ENCODE peak calls at places on chromosomes 16 and 17, in six cellular contexts. One of them, this sample, is unnamed.

GRCh38 chr16:81939164-81940067 is 71.9 kb downstream of the SDR42E1 start:
- DNase-seq in cardiac fibroblast: no peak
- DNase-seq in brain microvascular endothelial cell: no peak
- DNase-seq in RWPE1: no peak
- DNase-seq in GM13976: peak; percentile 4
- DNase-seq in lower lobe of right lung: no peak
- DNase-seq in this sample: no peak

GRCh38 chr17:41710472-41711090 is 1.6 kb upstream of the GAST start:
- DNase-seq in brain microvascular endothelial cell: peak; percentile 86
- DNase-seq in lower lobe of right lung: no peak
- DNase-seq in cardiac fibroblast: peak; percentile 68
- DNase-seq in RWPE1: no peak
- DNase-seq in GM13976: no peak
- DNase-seq in this sample: peak; percentile 65

GRCh38 chr16:85750827-85751641 is at the start of gene C16orf74:
- DNase-seq in cardiac fibroblast: peak; percentile 67
- DNase-seq in brain microvascular endothelial cell: no peak
- DNase-seq in lower lobe of right lung: peak; percentile 61
- DNase-seq in GM13976: peak; percentile 83
- DNase-seq in RWPE1: peak; percentile 79
- DNase-seq in this sample: no peak

GRCh38 chr16:48511071-48511540 is 98.9 kb downstream of the N4BP1 start:
- DNase-seq in GM13976: no peak
- DNase-seq in RWPE1: peak; percentile 77
- DNase-seq in lower lobe of right lung: no peak
- DNase-seq in brain microvascular endothelial cell: peak; percentile 10
- DNase-seq in cardiac fibroblast: peak; percentile 79
- DNase-seq in this sample: no peak

GRCh38 chr16:20899503-20900298 is 457 bp downstream of the DCUN1D3 start:
- DNase-seq in cardiac fibroblast: no peak
- DNase-seq in lower lobe of right lung: peak; percentile 59
- DNase-seq in brain microvascular endothelial cell: no peak
- DNase-seq in GM13976: peak; percentile 55
- DNase-seq in RWPE1: no peak
- DNase-seq in this sample: no peak

GRCh38 chr16:81693047-81693446 is 86.0 kb upstream of the PLCG2 start:
- DNase-seq in cardiac fibroblast: no peak
- DNase-seq in brain microvascular endothelial cell: peak; percentile 34
- DNase-seq in GM13976: no peak
- DNase-seq in RWPE1: no peak
- DNase-seq in lower lobe of right lung: no peak
- DNase-seq in this sample: no peak

GRCh38 chr17:16258916-16259315 is 41.9 kb downstream of the PIGL start:
- DNase-seq in GM13976: no peak
- DNase-seq in lower lobe of right lung: no peak
- DNase-seq in brain microvascular endothelial cell: no peak
- DNase-seq in RWPE1: no peak
- DNase-seq in cardiac fibroblast: peak; percentile 45
- DNase-seq in this sample: no peak

GRCh38 chr17:40320771-40321501 is 12.0 kb downstream of the RARA start:
- DNase-seq in cardiac fibroblast: peak; percentile 73
- DNase-seq in brain microvascular endothelial cell: no peak
- DNase-seq in lower lobe of right lung: peak; percentile 72
- DNase-seq in RWPE1: no peak
- DNase-seq in GM13976: no peak
- DNase-seq in this sample: peak; percentile 53

GRCh38 chr16:61432421-61432820 is 603.8 kb downstream of the CDH8 start:
- DNase-seq in brain microvascular endothelial cell: peak; percentile 36
- DNase-seq in GM13976: no peak
- DNase-seq in cardiac fibroblast: no peak
- DNase-seq in lower lobe of right lung: no peak
- DNase-seq in RWPE1: no peak
- DNase-seq in this sample: no peak

GRCh38 chr17:78664476-78665384 is 87.5 kb upstream of the DNAH17 start:
- DNase-seq in RWPE1: no peak
- DNase-seq in lower lobe of right lung: no peak
- DNase-seq in cardiac fibroblast: peak; percentile 22
- DNase-seq in GM13976: no peak
- DNase-seq in brain microvascular endothelial cell: no peak
- DNase-seq in this sample: no peak

GRCh38 chr17:30433514-30433913 is 43.7 kb upstream of the GOSR1 start:
- DNase-seq in RWPE1: peak; percentile 64
- DNase-seq in brain microvascular endothelial cell: peak; percentile 97
- DNase-seq in lower lobe of right lung: no peak
- DNase-seq in cardiac fibroblast: peak; percentile 95
- DNase-seq in GM13976: no peak
- DNase-seq in this sample: no peak

GRCh38 chr16:69909760-69910159 is 41.4 kb upstream of the CLEC18A start:
- DNase-seq in lower lobe of right lung: no peak
- DNase-seq in brain microvascular endothelial cell: no peak
- DNase-seq in GM13976: no peak
- DNase-seq in RWPE1: no peak
- DNase-seq in cardiac fibroblast: no peak
- DNase-seq in this sample: no peak

GRCh38 chr16:73304008-73304814 is 256.3 kb upstream of the ZFHX3 start:
- DNase-seq in brain microvascular endothelial cell: no peak
- DNase-seq in lower lobe of right lung: no peak
- DNase-seq in RWPE1: no peak
- DNase-seq in GM13976: no peak
- DNase-seq in cardiac fibroblast: no peak
- DNase-seq in this sample: no peak

GRCh38 chr17:81493198-81494038 is 19.2 kb downstream of the ACTG1 start:
- DNase-seq in RWPE1: no peak
- DNase-seq in brain microvascular endothelial cell: no peak
- DNase-seq in GM13976: no peak
- DNase-seq in lower lobe of right lung: peak; percentile 41
- DNase-seq in cardiac fibroblast: no peak
- DNase-seq in this sample: no peak

GRCh38 chr16:19883296-19883951 is 1.2 kb downstream of the GPRC5B start:
- DNase-seq in brain microvascular endothelial cell: peak; percentile 39
- DNase-seq in GM13976: no peak
- DNase-seq in RWPE1: no peak
- DNase-seq in lower lobe of right lung: no peak
- DNase-seq in cardiac fibroblast: peak; percentile 64
- DNase-seq in this sample: peak; percentile 8

GRCh38 chr17:82790391-82790790 is 38.5 kb downstream of the TBCD start:
- DNase-seq in GM13976: no peak
- DNase-seq in brain microvascular endothelial cell: no peak
- DNase-seq in cardiac fibroblast: no peak
- DNase-seq in RWPE1: no peak
- DNase-seq in lower lobe of right lung: no peak
- DNase-seq in this sample: no peak

GRCh38 chr17:82788206-82789001 is 36.5 kb downstream of the TBCD start:
- DNase-seq in RWPE1: no peak
- DNase-seq in cardiac fibroblast: no peak
- DNase-seq in lower lobe of right lung: no peak
- DNase-seq in brain microvascular endothelial cell: no peak
- DNase-seq in GM13976: no peak
- DNase-seq in this sample: no peak

GRCh38 chr17:82789806-82790205 is 37.9 kb downstream of the TBCD start:
- DNase-seq in lower lobe of right lung: no peak
- DNase-seq in GM13976: no peak
- DNase-seq in RWPE1: no peak
- DNase-seq in brain microvascular endothelial cell: no peak
- DNase-seq in cardiac fibroblast: no peak
- DNase-seq in this sample: no peak

GRCh38 chr17:82787081-82787848 is 35.4 kb downstream of the TBCD start:
- DNase-seq in GM13976: no peak
- DNase-seq in RWPE1: peak; percentile 89
- DNase-seq in brain microvascular endothelial cell: no peak
- DNase-seq in lower lobe of right lung: no peak
- DNase-seq in cardiac fibroblast: no peak
- DNase-seq in this sample: no peak

DNA sequence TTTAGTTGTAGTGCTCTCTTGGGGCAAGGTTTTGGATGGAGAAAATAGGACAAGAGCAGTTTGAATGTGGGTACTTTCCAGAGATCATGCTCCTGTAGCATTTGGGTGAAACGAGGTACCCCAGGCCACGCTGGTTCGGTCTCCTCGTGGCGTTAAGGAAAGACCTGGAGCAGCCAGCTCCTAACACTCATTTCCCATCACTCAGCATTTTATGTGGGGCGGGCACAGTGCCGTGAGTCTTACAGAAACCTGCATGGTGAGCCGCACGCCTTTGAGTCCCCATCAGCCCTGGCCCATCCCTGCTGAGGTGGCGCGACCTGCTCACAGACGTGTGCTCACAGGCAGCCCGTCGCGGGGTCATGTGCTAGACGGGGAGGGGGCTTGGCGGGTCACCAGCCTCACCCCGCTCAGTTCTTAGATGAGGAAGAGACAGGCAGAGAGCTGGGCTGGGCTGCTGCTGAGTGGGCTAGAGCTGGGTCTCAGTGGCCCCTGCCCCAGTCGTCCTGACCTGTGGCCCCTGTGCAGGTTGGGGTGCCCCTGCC is 37.3 kb downstream of the TBCD start:
- DNase-seq in brain microvascular endothelial cell: no peak
- DNase-seq in cardiac fibroblast: no peak
- DNase-seq in lower lobe of right lung: no peak
- DNase-seq in RWPE1: no peak
- DNase-seq in GM13976: no peak
- DNase-seq in this sample: no peak
- TF ChIP-seq CTCF in brain microvascular endothelial cell: no peak
- TF ChIP-seq CTCF in cardiac fibroblast: no peak
- TF ChIP-seq CTCF in lower lobe of right lung: no peak
- TF ChIP-seq CTCF in RWPE1: no peak
- TF ChIP-seq CTCF in GM13976: no peak
- TF ChIP-seq CTCF in this sample: no peak

DNA sequence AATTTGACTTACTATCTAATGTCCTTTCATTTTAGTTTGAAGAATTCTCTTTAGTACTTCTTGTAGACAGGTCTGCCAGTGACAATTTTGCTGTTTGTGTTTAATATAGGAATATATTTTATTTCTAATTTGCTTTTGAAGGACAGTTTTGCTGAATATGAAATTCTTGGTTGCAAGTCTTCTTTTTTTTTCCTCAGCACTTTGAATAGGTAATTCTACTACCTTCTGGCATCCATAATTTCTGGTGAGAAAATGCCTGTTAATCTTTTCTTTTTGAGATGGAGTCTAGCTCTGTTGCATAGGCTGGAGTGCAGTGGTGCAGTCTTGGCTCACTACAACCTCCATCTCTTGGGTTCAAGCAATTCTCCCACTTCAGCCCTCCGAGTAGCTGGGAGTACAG is 25.2 kb upstream of the CCL22 start:
- DNase-seq in GM13976: no peak
- DNase-seq in lower lobe of right lung: no peak
- DNase-seq in RWPE1: no peak
- DNase-seq in brain microvascular endothelial cell: no peak
- DNase-seq in cardiac fibroblast: no peak
- DNase-seq in this sample: no peak
- TF ChIP-seq CTCF in GM13976: no peak
- TF ChIP-seq CTCF in lower lobe of right lung: no peak
- TF ChIP-seq CTCF in RWPE1: no peak
- TF ChIP-seq CTCF in brain microvascular endothelial cell: no peak
- TF ChIP-seq CTCF in cardiac fibroblast: no peak
- TF ChIP-seq CTCF in this sample: no peak

GRCh38 chr16:86809458-86809955 is 231.2 kb downstream of the FOXL1 start:
- DNase-seq in RWPE1: peak; percentile 80
- DNase-seq in cardiac fibroblast: peak; percentile 28
- DNase-seq in lower lobe of right lung: no peak
- DNase-seq in brain microvascular endothelial cell: peak; percentile 89
- DNase-seq in GM13976: no peak
- DNase-seq in this sample: no peak
- TF ChIP-seq CTCF in RWPE1: no peak
- TF ChIP-seq CTCF in cardiac fibroblast: peak; percentile 26
- TF ChIP-seq CTCF in lower lobe of right lung: no peak
- TF ChIP-seq CTCF in brain microvascular endothelial cell: peak; percentile 49
- TF ChIP-seq CTCF in GM13976: no peak
- TF ChIP-seq CTCF in this sample: no peak

GRCh38 chr17:19753661-19754463 is 5.8 kb upstream of the ALDH3A1 start:
- DNase-seq in brain microvascular endothelial cell: no peak
- DNase-seq in RWPE1: peak; percentile 52
- DNase-seq in lower lobe of right lung: peak; percentile 65
- DNase-seq in cardiac fibroblast: no peak
- DNase-seq in GM13976: no peak
- DNase-seq in this sample: no peak
- TF ChIP-seq CTCF in brain microvascular endothelial cell: peak; percentile 52
- TF ChIP-seq CTCF in RWPE1: peak; percentile 81
- TF ChIP-seq CTCF in lower lobe of right lung: peak; percentile 57
- TF ChIP-seq CTCF in cardiac fibroblast: no peak
- TF ChIP-seq CTCF in GM13976: no peak
- TF ChIP-seq CTCF in this sample: no peak

This sample was measured in activated CD8-positive, alpha-beta T cell treated with anti-CD3 and anti-CD28 coated beads for 36 hours.